ENCODE peak calls at places on chromosomes 12 and 14, in four cellular contexts. H is spleen, V is suprapubic skin, G is H54. A is an unnamed sample.

GRCh38 chr14:79605863-79606262 is 605.4 kb downstream of the DIO2 start:
- DNase-seq in H (no peak), V (no peak), G (no peak), A (no peak)

GRCh38 chr14:24439257-24439656 is 3.3 kb downstream of the SDR39U1 start:
- DNase-seq in H (no peak), V (peak; percentile 22), G (no peak), A (no peak)

GRCh38 chr12:29024117-29024516 is 125.0 kb upstream of the FAR2 start:
- DNase-seq in H (no peak), V (no peak), G (no peak), A (no peak)

GRCh38 chr14:90184571-90185266 is 71.6 kb upstream of the PSMC1 start:
- DNase-seq in H (no peak), V (no peak), G (no peak), A (no peak)

GRCh38 chr14:23160924-23161522 is 22.4 kb downstream of the SLC7A8 start:
- DNase-seq in H (peak; percentile 79), V (peak; percentile 68), G (peak; percentile 54), A (peak; percentile 66)

GRCh38 chr14:51369814-51370213 is 129.8 kb downstream of the TMX1 start:
- DNase-seq in H (no peak), V (no peak), G (no peak), A (no peak)

GRCh38 chr12:62649412-62650116 is 182.9 kb downstream of the MON2 start:
- DNase-seq in H (no peak), V (no peak), G (no peak), A (no peak)

GRCh38 chr12:119082496-119082895 is 96.2 kb upstream of the HSPB8 start:
- DNase-seq in H (no peak), V (no peak), G (no peak), A (no peak)

GRCh38 chr12:11607313-11608081 is 42.0 kb upstream of the ETV6 start:
- DNase-seq in H (no peak), V (no peak), G (no peak), A (no peak)

GRCh38 chr14:100449225-100449987 is 126.3 kb downstream of the SLC25A47 start:
- DNase-seq in H (no peak), V (no peak), G (no peak), A (no peak)

GRCh38 chr14:100419856-100420255 is 96.7 kb downstream of the SLC25A47 start:
- DNase-seq in H (peak; percentile 27), V (no peak), G (no peak), A (no peak)

GRCh38 chr14:97707603-97708002 is 910.4 kb downstream of the VRK1 start:
- DNase-seq in H (no peak), V (no peak), G (no peak), A (no peak)

GRCh38 chr14:50231475-50232275 is at the start of gene SOS2:
- DNase-seq in H (peak; percentile 98), V (peak; percentile 87), G (peak; percentile 68), A (peak; percentile 83)
- TF ChIP-seq POLR2A in H (no peak), V (peak; percentile 85), G (peak; percentile 50), A (no peak)

GRCh38 chr12:53299454-53300180 is at the start of gene MYG1:
- DNase-seq in H (peak; percentile 98), V (peak; percentile 91), G (peak; percentile 85), A (peak; percentile 67)
- TF ChIP-seq POLR2A in H (no peak), V (peak; percentile 34), G (peak; percentile 71), A (no peak)

GRCh38 chr12:43758728-43759563 is at the start of the genes IRAK4 and PUS7L:
- DNase-seq in H (peak; percentile 98), V (peak; percentile 97), G (peak; percentile 77), A (peak; percentile 92)
- TF ChIP-seq POLR2A in H (no peak), V (peak; percentile 82), G (peak; percentile 72), A (peak; percentile 75)

GRCh38 chr12:100504820-100505219 is 31.2 kb downstream of the NR1H4 start:
- DNase-seq in H (no peak), V (no peak), G (no peak), A (no peak)
- TF ChIP-seq POLR2A in H (no peak), V (no peak), G (no peak), A (no peak)

DNA sequence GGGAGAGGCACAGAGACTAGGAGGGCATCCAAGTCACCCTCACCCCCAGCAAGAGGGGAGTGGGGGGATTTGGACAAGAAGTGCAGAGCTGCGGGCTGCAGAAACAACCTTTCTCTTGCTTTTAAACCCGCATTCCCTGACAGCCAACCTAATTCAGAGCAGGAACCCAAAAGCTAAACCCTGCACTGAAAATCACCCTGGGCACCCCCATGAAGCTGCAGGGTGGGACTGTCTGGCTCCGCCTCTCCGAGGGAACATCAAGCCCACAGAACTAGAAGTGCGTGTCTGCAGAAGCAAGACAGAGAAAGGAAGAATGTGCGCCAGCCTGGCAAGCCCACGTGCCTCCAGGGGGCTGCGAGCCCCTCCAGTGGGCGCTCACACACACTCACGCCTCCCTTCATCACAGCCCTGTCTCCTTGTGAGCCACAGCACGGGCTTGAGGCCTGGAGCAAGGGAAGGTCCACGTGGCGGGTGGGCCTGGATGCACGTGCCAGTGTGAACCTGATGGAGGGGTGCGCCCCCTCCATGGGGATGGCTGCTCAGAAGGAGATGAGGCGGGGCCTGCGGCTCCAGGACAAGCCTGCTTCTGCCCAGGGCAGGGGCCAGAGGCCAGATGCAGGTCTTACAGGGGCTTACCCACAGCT is 27.8 kb upstream of the PNMA1 start:
- DNase-seq in H (peak; percentile 79), V (peak; percentile 69), G (no peak), A (no peak)
- TF ChIP-seq POLR2A in H (no peak), V (no peak), G (no peak), A (no peak)

DNA sequence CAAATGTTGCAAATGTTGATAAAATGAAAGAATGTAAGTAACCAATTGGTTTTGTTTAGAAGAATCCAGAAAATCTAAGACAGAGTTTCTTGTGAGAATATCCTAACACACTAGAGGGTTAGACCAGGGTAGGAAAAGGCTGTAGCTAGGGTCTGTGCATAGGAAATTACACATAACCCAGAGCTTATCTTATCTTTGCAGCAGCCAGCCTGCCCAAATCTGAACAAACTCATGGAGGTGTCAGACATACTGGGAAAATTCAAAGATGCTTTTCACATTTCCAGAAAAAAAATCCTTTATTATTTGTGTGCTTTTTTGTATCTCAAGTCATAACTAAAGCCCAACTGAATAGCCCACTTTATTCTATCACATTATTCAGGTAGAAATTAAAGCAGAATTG is 169.8 kb upstream of the RASSF8 start:
- DNase-seq in H (no peak), V (no peak), G (no peak), A (no peak)
- TF ChIP-seq POLR2A in H (no peak), V (no peak), G (no peak), A (no peak)

GRCh38 chr12:53006810-53007742 is 820 bp downstream of the EIF4B start:
- DNase-seq in H (peak; percentile 93), V (peak; percentile 87), G (peak; percentile 56), A (peak; percentile 69)
- TF ChIP-seq POLR2A in H (no peak), V (no peak), G (peak; percentile 28), A (no peak)

DNA sequence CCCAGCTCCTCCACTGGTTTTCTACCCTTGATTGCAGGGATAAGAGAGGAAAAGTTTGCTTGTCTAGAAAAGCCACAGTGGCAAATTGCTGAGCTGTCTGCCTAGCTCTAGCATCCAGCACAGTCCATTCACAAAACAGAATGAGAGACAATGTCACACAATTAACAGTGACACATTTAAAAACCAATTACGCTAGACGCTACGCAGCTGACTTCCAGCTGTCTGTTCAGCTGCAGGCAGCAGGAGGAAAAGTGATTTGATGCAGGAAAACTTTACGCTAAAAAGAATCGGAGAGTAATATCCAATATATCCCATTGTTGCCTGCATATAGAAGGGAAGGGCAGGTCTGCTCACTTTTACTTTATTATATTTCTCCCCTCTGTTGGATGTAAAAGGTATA is 168.2 kb upstream of the PRICKLE1 start:
- DNase-seq in H (no peak), V (no peak), G (no peak), A (no peak)
- TF ChIP-seq POLR2A in H (no peak), V (no peak), G (no peak), A (no peak)

GRCh38 chr12:4277856-4278581 is 4.5 kb downstream of the CCND2 start:
- DNase-seq in H (no peak), V (no peak), G (no peak), A (no peak)

GRCh38 chr12:4275869-4276253 is 2.3 kb downstream of the CCND2 start:
- DNase-seq in H (no peak), V (no peak), G (no peak), A (no peak)

GRCh38 chr12:4274960-4275868 is 1.7 kb downstream of the CCND2 start:
- DNase-seq in H (peak; percentile 81), V (no peak), G (no peak), A (no peak)

GRCh38 chr12:4277205-4277543 is 3.6 kb downstream of the CCND2 start:
- DNase-seq in H (no peak), V (no peak), G (no peak), A (no peak)

GRCh38 chr12:4276524-4277204 is 3.1 kb downstream of the CCND2 start:
- DNase-seq in H (peak; percentile 91), V (peak; percentile 88), G (peak; percentile 74), A (no peak)
- TF ChIP-seq POLR2A in H (no peak), V (no peak), G (no peak), A (no peak)

DNA sequence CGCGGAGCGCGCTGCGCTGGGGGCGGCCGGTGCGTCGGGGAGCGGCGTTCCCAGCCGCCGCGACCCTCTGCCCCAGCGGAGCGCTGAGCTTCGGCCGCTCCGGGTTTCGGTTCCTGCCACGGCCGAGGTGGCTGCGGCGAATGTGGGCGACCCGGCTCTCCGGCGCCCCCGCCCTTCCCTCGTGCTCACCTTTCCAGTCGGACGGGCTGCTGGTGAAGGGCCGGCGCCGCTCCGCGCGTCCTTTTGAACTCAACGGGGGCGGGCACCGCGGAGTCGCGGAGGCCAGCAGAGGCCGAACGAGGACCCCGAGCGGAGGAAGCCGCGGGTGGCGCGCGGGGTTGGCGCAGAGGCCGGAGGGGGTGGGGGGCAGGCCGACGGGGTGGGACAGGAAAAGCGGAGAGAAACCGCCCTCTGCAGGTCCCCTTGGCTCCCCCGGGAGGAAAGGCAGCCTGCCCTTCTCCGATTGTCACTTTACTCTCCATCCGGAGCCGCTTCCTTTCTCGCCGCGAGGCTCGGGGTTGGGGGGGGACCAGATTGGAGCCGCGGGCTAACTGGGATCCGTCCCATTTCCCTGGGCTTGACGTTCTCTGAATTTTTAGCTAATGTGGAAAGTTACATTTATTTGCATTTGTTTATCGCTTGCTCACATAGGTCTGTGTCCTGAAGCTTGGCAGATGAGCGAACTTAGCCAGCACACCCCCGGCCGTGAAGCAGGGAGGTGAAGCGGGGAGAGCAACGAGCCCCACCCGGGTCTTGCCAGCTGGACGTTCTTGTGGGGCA is at the start of gene SMAGP:
- DNase-seq in H (peak; percentile 90), V (peak; percentile 75), G (peak; percentile 52), A (peak; percentile 85)
- TF ChIP-seq POLR2A in H (no peak), V (no peak), G (no peak), A (no peak)